ENCODE peak calls at places on chromosomes 6 and 20, in nine cellular contexts. One of them, this sample, is unnamed.

GRCh38 chr6:90537723-90538407 is 49.0 kb downstream of the MAP3K7 start:
- DNase-seq in brain microvascular endothelial cell: peak; percentile 27
- DNase-seq in fibroblast of lung: peak; percentile 67
- DNase-seq in cardiac muscle cell: peak; percentile 43
- DNase-seq in body of pancreas: no peak
- DNase-seq in psoas muscle: no peak
- DNase-seq in neural progenitor cell: no peak
- DNase-seq in CD8-positive, alpha-beta T cell: no peak
- DNase-seq in mammary epithelial cell: no peak
- DNase-seq in this sample: no peak

GRCh38 chr20:43238833-43239232 is 49.1 kb upstream of the PTPRT start:
- DNase-seq in body of pancreas: no peak
- DNase-seq in neural progenitor cell: peak; percentile 8
- DNase-seq in brain microvascular endothelial cell: no peak
- DNase-seq in mammary epithelial cell: no peak
- DNase-seq in fibroblast of lung: no peak
- DNase-seq in cardiac muscle cell: peak; percentile 2
- DNase-seq in CD8-positive, alpha-beta T cell: no peak
- DNase-seq in psoas muscle: no peak
- DNase-seq in this sample: no peak

GRCh38 chr6:55069132-55069781 is 105.1 kb upstream of the HCRTR2 start:
- DNase-seq in fibroblast of lung: peak; percentile 43
- DNase-seq in cardiac muscle cell: peak; percentile 71
- DNase-seq in body of pancreas: peak; percentile 25
- DNase-seq in brain microvascular endothelial cell: peak; percentile 18
- DNase-seq in mammary epithelial cell: peak; percentile 39
- DNase-seq in CD8-positive, alpha-beta T cell: no peak
- DNase-seq in psoas muscle: no peak
- DNase-seq in neural progenitor cell: peak; percentile 68
- DNase-seq in this sample: no peak

GRCh38 chr20:36017034-36017951 is 48.9 kb downstream of the CNBD2 start:
- DNase-seq in psoas muscle: no peak
- DNase-seq in fibroblast of lung: peak; percentile 72
- DNase-seq in cardiac muscle cell: peak; percentile 84
- DNase-seq in mammary epithelial cell: no peak
- DNase-seq in CD8-positive, alpha-beta T cell: no peak
- DNase-seq in neural progenitor cell: no peak
- DNase-seq in body of pancreas: peak; percentile 75
- DNase-seq in brain microvascular endothelial cell: peak; percentile 49
- DNase-seq in this sample: no peak

GRCh38 chr6:167091149-167092107 is 31.5 kb upstream of the CCR6 start:
- DNase-seq in fibroblast of lung: no peak
- DNase-seq in psoas muscle: no peak
- DNase-seq in CD8-positive, alpha-beta T cell: no peak
- DNase-seq in body of pancreas: no peak
- DNase-seq in brain microvascular endothelial cell: no peak
- DNase-seq in neural progenitor cell: no peak
- DNase-seq in mammary epithelial cell: no peak
- DNase-seq in cardiac muscle cell: no peak
- DNase-seq in this sample: no peak

GRCh38 chr6:108736832-108737231 is 111.4 kb upstream of the ARMC2 start:
- DNase-seq in neural progenitor cell: no peak
- DNase-seq in body of pancreas: peak; percentile 31
- DNase-seq in mammary epithelial cell: peak; percentile 85
- DNase-seq in cardiac muscle cell: peak; percentile 83
- DNase-seq in brain microvascular endothelial cell: peak; percentile 91
- DNase-seq in fibroblast of lung: peak; percentile 95
- DNase-seq in CD8-positive, alpha-beta T cell: no peak
- DNase-seq in psoas muscle: peak; percentile 30
- DNase-seq in this sample: no peak

GRCh38 chr6:6893701-6894100 is 214.1 kb upstream of the RREB1 start:
- DNase-seq in cardiac muscle cell: no peak
- DNase-seq in CD8-positive, alpha-beta T cell: no peak
- DNase-seq in mammary epithelial cell: peak; percentile 47
- DNase-seq in body of pancreas: no peak
- DNase-seq in fibroblast of lung: peak; percentile 14
- DNase-seq in psoas muscle: no peak
- DNase-seq in brain microvascular endothelial cell: no peak
- DNase-seq in neural progenitor cell: no peak
- DNase-seq in this sample: no peak

GRCh38 chr6:94813806-94814205 is 763.5 kb upstream of the MANEA start:
- DNase-seq in body of pancreas: no peak
- DNase-seq in CD8-positive, alpha-beta T cell: no peak
- DNase-seq in cardiac muscle cell: no peak
- DNase-seq in brain microvascular endothelial cell: no peak
- DNase-seq in neural progenitor cell: no peak
- DNase-seq in psoas muscle: no peak
- DNase-seq in mammary epithelial cell: no peak
- DNase-seq in fibroblast of lung: no peak
- DNase-seq in this sample: no peak

GRCh38 chr20:40322941-40323340 is 366.1 kb downstream of the MAFB start:
- DNase-seq in mammary epithelial cell: peak; percentile 18
- DNase-seq in body of pancreas: no peak
- DNase-seq in neural progenitor cell: no peak
- DNase-seq in psoas muscle: no peak
- DNase-seq in fibroblast of lung: no peak
- DNase-seq in brain microvascular endothelial cell: no peak
- DNase-seq in CD8-positive, alpha-beta T cell: no peak
- DNase-seq in cardiac muscle cell: no peak
- DNase-seq in this sample: no peak

GRCh38 chr6:24720604-24721460 is 1.9 kb upstream of the C6orf62 start:
- DNase-seq in fibroblast of lung: peak; percentile 100
- DNase-seq in brain microvascular endothelial cell: peak; percentile 100
- DNase-seq in neural progenitor cell: peak; percentile 100
- DNase-seq in psoas muscle: peak; percentile 100
- DNase-seq in mammary epithelial cell: peak; percentile 100
- DNase-seq in body of pancreas: peak; percentile 100
- DNase-seq in cardiac muscle cell: peak; percentile 100
- DNase-seq in CD8-positive, alpha-beta T cell: peak; percentile 100
- DNase-seq in this sample: peak; percentile 99

GRCh38 chr6:142885182-142885867 is 59.7 kb downstream of the HIVEP2 start:
- DNase-seq in CD8-positive, alpha-beta T cell: peak; percentile 68
- DNase-seq in psoas muscle: no peak
- DNase-seq in neural progenitor cell: peak; percentile 65
- DNase-seq in mammary epithelial cell: peak; percentile 99
- DNase-seq in cardiac muscle cell: peak; percentile 95
- DNase-seq in fibroblast of lung: peak; percentile 99
- DNase-seq in body of pancreas: peak; percentile 58
- DNase-seq in brain microvascular endothelial cell: peak; percentile 99
- DNase-seq in this sample: peak; percentile 39

GRCh38 chr20:16781496-16781895 is 33.3 kb downstream of the OTOR start:
- DNase-seq in mammary epithelial cell: no peak
- DNase-seq in neural progenitor cell: no peak
- DNase-seq in psoas muscle: no peak
- DNase-seq in brain microvascular endothelial cell: no peak
- DNase-seq in body of pancreas: no peak
- DNase-seq in CD8-positive, alpha-beta T cell: no peak
- DNase-seq in cardiac muscle cell: no peak
- DNase-seq in fibroblast of lung: no peak
- DNase-seq in this sample: no peak

GRCh38 chr6:43579171-43579570 is 3.2 kb downstream of the POLH start:
- DNase-seq in fibroblast of lung: peak; percentile 44
- DNase-seq in brain microvascular endothelial cell: peak; percentile 43
- DNase-seq in psoas muscle: no peak
- DNase-seq in CD8-positive, alpha-beta T cell: no peak
- DNase-seq in cardiac muscle cell: no peak
- DNase-seq in mammary epithelial cell: peak; percentile 17
- DNase-seq in neural progenitor cell: no peak
- DNase-seq in body of pancreas: no peak
- DNase-seq in this sample: no peak

DNA sequence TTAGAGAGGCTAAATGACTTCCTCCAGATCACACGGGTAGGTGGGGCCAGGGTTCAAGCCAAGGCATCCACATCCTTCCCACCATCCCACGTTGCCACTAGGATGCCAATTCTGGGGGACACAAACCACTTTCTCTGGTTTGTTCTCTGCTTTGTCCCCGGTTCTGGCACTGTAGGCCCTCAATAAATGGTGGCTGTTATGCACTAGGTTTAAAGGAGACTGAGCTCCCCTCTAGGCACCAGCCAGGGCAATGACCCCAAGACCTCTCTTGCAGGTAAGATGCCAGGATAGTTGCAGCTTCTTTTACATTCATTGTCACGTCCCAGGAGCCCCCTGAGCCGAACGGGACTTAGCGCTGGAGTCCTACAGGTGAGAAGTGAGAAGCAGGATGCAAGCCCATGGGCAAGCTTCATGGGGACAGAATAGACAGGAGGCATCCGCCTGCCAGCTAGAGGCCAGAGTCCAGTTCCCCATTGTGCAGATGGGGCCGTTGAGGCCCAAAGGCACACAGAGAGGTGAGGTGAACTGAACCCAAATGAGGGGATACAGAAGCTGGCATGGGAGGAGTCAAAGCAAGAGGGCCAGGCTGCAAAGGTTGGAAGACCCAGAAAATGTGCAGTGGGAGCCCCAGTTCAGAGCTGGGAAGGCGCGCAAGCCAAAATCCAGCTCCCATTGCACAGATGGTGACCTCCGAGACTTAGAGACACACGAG is 677 bp downstream of the PXMP4 start:
- DNase-seq in cardiac muscle cell: no peak
- DNase-seq in fibroblast of lung: no peak
- DNase-seq in neural progenitor cell: no peak
- DNase-seq in psoas muscle: no peak
- DNase-seq in mammary epithelial cell: peak; percentile 29
- DNase-seq in brain microvascular endothelial cell: no peak
- DNase-seq in body of pancreas: no peak
- DNase-seq in CD8-positive, alpha-beta T cell: no peak
- DNase-seq in this sample: no peak
- H3K27ac ChIP-seq in cardiac muscle cell: no peak overlapping the region
- H3K27ac ChIP-seq in fibroblast of lung: peak overlapping the region; percentile 70
- H3K27ac ChIP-seq in neural progenitor cell: no peak overlapping the region
- H3K27ac ChIP-seq in psoas muscle: peak overlapping the region; percentile 84
- H3K27ac ChIP-seq in mammary epithelial cell: peak overlapping the region; percentile 5
- H3K27ac ChIP-seq in brain microvascular endothelial cell: no peak overlapping the region
- H3K27ac ChIP-seq in body of pancreas: peak overlapping the region; percentile 56
- H3K27ac ChIP-seq in CD8-positive, alpha-beta T cell: peak overlapping the region; percentile 68
- H3K27ac ChIP-seq in this sample: peak overlapping the region; percentile 72

GRCh38 chr6:39791311-39791710 is 865 bp upstream of the DAAM2 start:
- DNase-seq in CD8-positive, alpha-beta T cell: no peak
- DNase-seq in cardiac muscle cell: peak; percentile 48
- DNase-seq in neural progenitor cell: no peak
- DNase-seq in fibroblast of lung: no peak
- DNase-seq in brain microvascular endothelial cell: no peak
- DNase-seq in body of pancreas: no peak
- DNase-seq in psoas muscle: no peak
- DNase-seq in mammary epithelial cell: no peak
- DNase-seq in this sample: no peak
- TF ChIP-seq CTCF in CD8-positive, alpha-beta T cell: no peak
- TF ChIP-seq CTCF in cardiac muscle cell: peak; percentile 42
- TF ChIP-seq CTCF in neural progenitor cell: peak; percentile 34
- TF ChIP-seq CTCF in fibroblast of lung: peak; percentile 32
- TF ChIP-seq CTCF in brain microvascular endothelial cell: peak; percentile 57
- TF ChIP-seq CTCF in body of pancreas: peak; percentile 4
- TF ChIP-seq CTCF in psoas muscle: no peak
- TF ChIP-seq CTCF in mammary epithelial cell: no peak
- TF ChIP-seq CTCF in this sample: no peak

DNA sequence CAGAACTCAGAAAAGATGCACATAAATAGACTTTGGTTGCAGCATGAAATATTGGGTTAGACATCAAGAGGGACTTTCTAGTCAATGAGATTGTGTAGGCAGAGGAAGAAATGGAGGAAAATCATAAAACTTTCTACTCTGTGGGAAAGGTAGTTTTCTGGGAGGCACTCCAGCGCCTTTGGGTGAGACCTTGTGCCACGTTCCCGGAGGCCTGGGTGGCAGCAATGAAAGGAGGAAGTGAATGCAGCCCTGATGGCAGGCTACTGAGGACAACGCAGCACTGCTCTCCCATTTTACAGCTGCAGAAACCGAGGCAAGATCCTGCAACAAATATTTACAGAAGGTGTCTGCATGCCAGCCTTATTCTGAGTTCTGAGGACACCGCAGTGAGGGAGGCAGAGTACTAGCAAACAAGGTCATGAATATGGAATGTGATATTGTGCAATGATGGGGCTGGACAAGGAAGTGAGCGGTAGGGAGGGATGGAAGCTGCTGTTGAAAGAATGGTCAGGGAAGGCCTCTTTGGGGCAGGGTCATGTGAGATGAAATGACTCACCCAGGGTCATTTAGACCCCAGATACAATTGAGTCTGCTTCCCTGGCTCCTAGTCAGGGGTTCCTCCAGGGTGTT is 159.1 kb downstream of the TFAP2C start:
- DNase-seq in mammary epithelial cell: peak; percentile 85
- DNase-seq in neural progenitor cell: no peak
- DNase-seq in CD8-positive, alpha-beta T cell: no peak
- DNase-seq in psoas muscle: peak; percentile 23
- DNase-seq in fibroblast of lung: peak; percentile 97
- DNase-seq in brain microvascular endothelial cell: peak; percentile 97
- DNase-seq in body of pancreas: peak; percentile 14
- DNase-seq in cardiac muscle cell: peak; percentile 98
- DNase-seq in this sample: no peak
- H3K27me3 ChIP-seq in mammary epithelial cell: no peaks in the 10 kb centered on the region
- H3K27me3 ChIP-seq in neural progenitor cell: no peaks in the 10 kb centered on the region
- H3K27me3 ChIP-seq in CD8-positive, alpha-beta T cell: no peaks in the 10 kb centered on the region
- H3K27me3 ChIP-seq in psoas muscle: peaks cover 1% of the 10 kb centered on the region
- H3K27me3 ChIP-seq in fibroblast of lung: no peaks in the 10 kb centered on the region
- H3K27me3 ChIP-seq in brain microvascular endothelial cell: no peaks in the 10 kb centered on the region
- H3K27me3 ChIP-seq in body of pancreas: no peaks in the 10 kb centered on the region
- H3K27me3 ChIP-seq in cardiac muscle cell: no peaks in the 10 kb centered on the region
- H3K27me3 ChIP-seq in this sample: no peaks in the 10 kb centered on the region

GRCh38 chr6:12957321-12958051 is 240.9 kb downstream of the PHACTR1 start:
- DNase-seq in mammary epithelial cell: peak; percentile 35
- DNase-seq in psoas muscle: peak; percentile 36
- DNase-seq in body of pancreas: peak; percentile 74
- DNase-seq in neural progenitor cell: peak; percentile 41
- DNase-seq in CD8-positive, alpha-beta T cell: no peak
- DNase-seq in brain microvascular endothelial cell: peak; percentile 46
- DNase-seq in cardiac muscle cell: peak; percentile 82
- DNase-seq in fibroblast of lung: peak; percentile 74
- DNase-seq in this sample: peak; percentile 1

GRCh38 chr6:12961761-12962160 is 245.2 kb downstream of the PHACTR1 start:
- DNase-seq in neural progenitor cell: no peak
- DNase-seq in fibroblast of lung: no peak
- DNase-seq in brain microvascular endothelial cell: no peak
- DNase-seq in mammary epithelial cell: no peak
- DNase-seq in psoas muscle: no peak
- DNase-seq in cardiac muscle cell: no peak
- DNase-seq in CD8-positive, alpha-beta T cell: no peak
- DNase-seq in body of pancreas: no peak
- DNase-seq in this sample: no peak

GRCh38 chr6:12955996-12956395 is 239.4 kb downstream of the PHACTR1 start:
- DNase-seq in CD8-positive, alpha-beta T cell: no peak
- DNase-seq in neural progenitor cell: no peak
- DNase-seq in body of pancreas: no peak
- DNase-seq in fibroblast of lung: no peak
- DNase-seq in brain microvascular endothelial cell: no peak
- DNase-seq in cardiac muscle cell: no peak
- DNase-seq in mammary epithelial cell: no peak
- DNase-seq in psoas muscle: no peak
- DNase-seq in this sample: no peak

GRCh38 chr6:12956991-12957320 is 240.4 kb downstream of the PHACTR1 start:
- DNase-seq in neural progenitor cell: peak; percentile 8
- DNase-seq in cardiac muscle cell: no peak
- DNase-seq in psoas muscle: no peak
- DNase-seq in brain microvascular endothelial cell: no peak
- DNase-seq in mammary epithelial cell: no peak
- DNase-seq in fibroblast of lung: no peak
- DNase-seq in CD8-positive, alpha-beta T cell: no peak
- DNase-seq in body of pancreas: no peak
- DNase-seq in this sample: no peak

GRCh38 chr6:12958052-12958706 is 241.6 kb downstream of the PHACTR1 start:
- DNase-seq in brain microvascular endothelial cell: peak; percentile 5
- DNase-seq in psoas muscle: no peak
- DNase-seq in mammary epithelial cell: no peak
- DNase-seq in neural progenitor cell: no peak
- DNase-seq in body of pancreas: peak; percentile 22
- DNase-seq in fibroblast of lung: peak; percentile 24
- DNase-seq in CD8-positive, alpha-beta T cell: no peak
- DNase-seq in cardiac muscle cell: peak; percentile 52
- DNase-seq in this sample: no peak
- H3K27ac ChIP-seq in brain microvascular endothelial cell: no peak overlapping the region
- H3K27ac ChIP-seq in psoas muscle: peak overlapping the region; percentile 65
- H3K27ac ChIP-seq in mammary epithelial cell: no peak overlapping the region
- H3K27ac ChIP-seq in neural progenitor cell: no peak overlapping the region
- H3K27ac ChIP-seq in body of pancreas: peak overlapping the region; percentile 83
- H3K27ac ChIP-seq in fibroblast of lung: no peak overlapping the region
- H3K27ac ChIP-seq in CD8-positive, alpha-beta T cell: no peak overlapping the region
- H3K27ac ChIP-seq in cardiac muscle cell: no peak overlapping the region
- H3K27ac ChIP-seq in this sample: no peak overlapping the region

This sample was measured in CD4-positive, alpha-beta T cell.